ENCODE peak calls at places on chromosomes 4 and X, in eight cellular contexts. L is cardiac muscle cell; R is astrocyte; W is CD8-positive, alpha-beta memory T cell; N is neural progenitor cell; T is aorta; X is DND-41; O is body of pancreas. Y is an unnamed sample.
A peak's percentile ranks its signal among the peaks of the same experiment; 100 is the strongest.

GRCh38 chrX:20217279-20217678 is 49.4 kb downstream of the RPS6KA3 start:
- DNase-seq in O (no peak), N (no peak), L (no peak), R (peak; percentile 48), T (no peak), X (no peak), W (no peak), Y (no peak)

GRCh38 chr4:74426101-74426500 is 18.8 kb upstream of the AREG start:
- DNase-seq in N (no peak), T (no peak), L (no peak), W (no peak), X (no peak), O (no peak), R (no peak), Y (no peak)

GRCh38 chrX:133214316-133214715 is 3.8 kb downstream of the TFDP3 start:
- DNase-seq in L (no peak), O (no peak), R (no peak), X (no peak), W (no peak), T (no peak), N (no peak), Y (no peak)

GRCh38 chr4:78058591-78059523 is 1.7 kb downstream of the FRAS1 start:
- DNase-seq in O (peak; percentile 48), N (peak; percentile 91), L (peak; percentile 77), X (no peak), W (no peak), T (peak; percentile 79), R (peak; percentile 15), Y (peak; percentile 44)

GRCh38 chr4:112514079-112514448 is 1.9 kb downstream of the NEUROG2 start:
- DNase-seq in N (peak; percentile 66), O (no peak), L (no peak), R (no peak), W (no peak), X (no peak), T (no peak), Y (no peak)

GRCh38 chr4:113292371-113293042 is 243.1 kb downstream of the ANK2 start:
- DNase-seq in T (peak; percentile 77), L (peak; percentile 8), X (no peak), N (peak; percentile 92), O (no peak), W (no peak), R (peak; percentile 26), Y (no peak)

GRCh38 chrX:101291204-101291603 is at the start of gene TAF7L:
- DNase-seq in X (no peak), R (no peak), N (no peak), O (no peak), T (no peak), L (no peak), W (no peak), Y (no peak)

GRCh38 chr4:125266901-125267601 is 47.7 kb upstream of the FAT4 start:
- DNase-seq in W (no peak), R (peak; percentile 49), L (peak; percentile 11), N (no peak), O (no peak), X (no peak), T (no peak), Y (no peak)

GRCh38 chr4:122542411-122543236 is 78.2 kb downstream of the IL21 start:
- DNase-seq in L (no peak), R (peak; percentile 67), N (no peak), T (no peak), O (no peak), X (no peak), W (no peak), Y (no peak)

GRCh38 chrX:27057883-27058282 is 405.3 kb downstream of the PPP4R3C start:
- DNase-seq in W (no peak), L (no peak), R (no peak), O (no peak), T (no peak), N (no peak), X (no peak), Y (no peak)

GRCh38 chrX:115093206-115093605 is 75.8 kb upstream of the IL13RA2 start:
- DNase-seq in R (peak; percentile 4), W (no peak), T (no peak), N (no peak), L (no peak), O (no peak), X (no peak), Y (no peak)

GRCh38 chrX:118115948-118116307 is 682 bp downstream of the KLHL13 start:
- DNase-seq in L (no peak), O (no peak), R (no peak), T (no peak), N (peak; percentile 26), X (no peak), W (no peak), Y (no peak)

GRCh38 chr4:187436251-187436650 is 559.3 kb upstream of the ZFP42 start:
- DNase-seq in L (no peak), X (no peak), W (no peak), T (no peak), N (no peak), R (no peak), O (no peak), Y (no peak)

GRCh38 chr4:20299515-20299914 is 47.8 kb downstream of the SLIT2 start:
- DNase-seq in X (no peak), W (no peak), T (no peak), O (no peak), L (no peak), R (no peak), N (peak; percentile 50), Y (no peak)

GRCh38 chrX:3268804-3269203 is 77.6 kb downstream of the MXRA5 start:
- DNase-seq in R (peak; percentile 52), L (no peak), O (no peak), X (no peak), W (no peak), T (no peak), N (no peak), Y (no peak)

GRCh38 chr4:83679692-83680091 is 143.8 kb downstream of the GPAT3 start:
- DNase-seq in O (no peak), L (no peak), X (no peak), R (no peak), N (no peak), W (no peak), T (no peak), Y (no peak)

GRCh38 chr4:5036239-5036638 is 15.0 kb upstream of the STK32B start:
- DNase-seq in L (no peak), R (peak; percentile 70), W (no peak), N (no peak), O (no peak), X (no peak), T (no peak), Y (no peak)

GRCh38 chrX:134163836-134164235 is 73.1 kb upstream of the CCDC160 start:
- DNase-seq in W (no peak), N (no peak), X (no peak), R (no peak), O (no peak), T (no peak), L (no peak), Y (no peak)

GRCh38 chr4:65559270-65559669 is 111.0 kb downstream of the EPHA5 start:
- DNase-seq in W (no peak), N (no peak), L (no peak), R (no peak), X (no peak), O (no peak), T (no peak), Y (no peak)

GRCh38 chr4:27245216-27245615 is 384.6 kb downstream of the STIM2 start:
- DNase-seq in L (no peak), R (no peak), N (no peak), W (no peak), X (no peak), O (no peak), T (no peak), Y (no peak)

DNA sequence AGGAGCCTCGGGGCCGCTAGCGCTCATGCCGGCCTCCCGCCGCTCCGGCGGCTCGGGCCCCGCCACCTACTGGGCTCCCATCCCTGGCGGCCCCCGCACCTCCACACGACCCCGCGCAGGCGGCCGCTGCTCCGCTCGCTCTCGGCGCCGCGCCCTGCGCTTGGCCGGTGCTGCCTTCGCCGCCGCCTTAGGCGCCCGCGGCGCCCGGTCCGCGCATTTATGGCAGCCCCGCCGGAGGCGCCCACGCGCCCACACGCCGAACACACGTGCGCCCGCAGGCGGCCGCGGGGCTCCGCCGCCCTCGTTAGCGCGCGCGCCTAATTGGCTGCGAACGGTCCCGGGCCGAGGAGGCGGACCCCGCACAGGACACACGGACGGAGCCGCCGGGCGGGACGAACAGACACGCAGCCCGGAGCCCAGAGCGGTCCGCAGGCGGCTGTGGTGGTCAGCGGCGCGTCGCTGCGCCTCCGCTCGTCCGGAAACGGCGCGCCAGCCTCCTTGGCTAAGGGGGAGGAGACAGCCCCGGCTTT is at the start of gene NKX1-1:
- DNase-seq in N (peak; percentile 65), R (no peak), L (no peak), O (no peak), W (no peak), X (no peak), T (peak; percentile 56), Y (no peak)
- H3K4me1 ChIP-seq in N (no peaks in the 10 kb centered on the region), R (no peaks in the 10 kb centered on the region), L (no peaks in the 10 kb centered on the region), O (peaks cover 37% of the 10 kb centered on the region), W (no peaks in the 10 kb centered on the region), X (no peaks in the 10 kb centered on the region), T (no peaks in the 10 kb centered on the region), Y (no peaks in the 10 kb centered on the region)

GRCh38 chr4:100805547-100805946 is 287.7 kb upstream of the EMCN start:
- DNase-seq in X (no peak), W (no peak), O (no peak), L (no peak), T (no peak), N (no peak), R (no peak), Y (no peak)
- H3K4me3 ChIP-seq in X (no peak overlapping the region), W (no peak overlapping the region), O (no peak overlapping the region), L (no peak overlapping the region), T (no peak overlapping the region), N (no peak overlapping the region), R (no peak overlapping the region), Y (no peak overlapping the region)

DNA sequence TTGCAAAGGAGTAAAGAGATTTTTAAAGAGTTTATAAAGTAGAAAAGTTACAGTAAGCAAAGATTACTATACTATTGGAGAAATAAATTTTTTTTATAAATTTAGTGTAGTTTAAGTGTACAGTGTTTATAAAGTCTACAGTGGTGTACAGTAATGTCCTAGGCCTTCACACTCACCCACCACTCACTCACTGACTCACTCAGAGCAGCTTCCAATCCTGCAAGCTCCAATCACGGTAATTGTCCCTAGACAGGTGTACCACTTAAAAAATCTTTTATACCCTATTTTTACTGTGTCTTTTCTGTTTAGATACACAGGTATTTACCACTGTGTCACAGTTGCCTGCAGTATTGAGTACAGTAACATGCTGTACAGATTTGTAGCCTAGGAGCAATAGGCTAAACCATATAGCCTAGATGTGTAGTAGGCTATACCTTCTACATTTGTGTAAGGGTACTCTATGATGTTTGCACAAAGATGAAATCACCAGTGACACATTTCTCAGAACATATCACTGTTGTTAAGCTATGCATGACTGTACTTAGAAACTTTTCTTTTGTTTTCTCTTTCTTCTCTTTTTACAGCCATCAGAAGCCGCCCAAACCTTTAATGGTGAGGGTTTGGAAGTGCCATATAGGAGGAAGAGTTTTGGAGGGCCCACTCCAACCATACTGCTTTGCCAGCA is 11.8 kb upstream of the SH3RF1 start:
- DNase-seq in R (no peak), X (no peak), T (no peak), O (no peak), W (no peak), L (no peak), N (no peak), Y (no peak)
- H3K27ac ChIP-seq in R (peak overlapping the region; percentile 82), X (no peak overlapping the region), T (no peak overlapping the region), O (no peak overlapping the region), W (no peak overlapping the region), L (no peak overlapping the region), N (no peak overlapping the region), Y (no peak overlapping the region)

DNA sequence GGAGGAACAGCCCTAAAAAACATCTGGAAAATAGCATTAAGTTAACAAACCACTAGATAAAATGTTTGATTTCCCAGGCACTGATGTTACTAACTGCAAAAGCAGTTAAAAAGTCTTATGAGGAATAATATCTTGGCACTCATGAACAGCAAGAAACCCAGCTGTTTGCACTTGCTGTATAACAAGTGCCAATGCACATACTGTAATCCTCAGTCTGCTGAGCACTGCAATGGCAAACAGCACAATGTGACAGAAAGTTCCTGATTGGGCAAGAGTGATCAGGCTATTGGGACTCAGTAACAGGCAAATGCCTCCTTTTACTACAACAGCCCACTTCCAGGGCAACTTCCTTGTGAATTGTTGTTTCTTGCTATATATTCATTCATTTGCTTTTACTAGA is 20.8 kb upstream of the SEC24B start:
- DNase-seq in T (no peak), O (no peak), L (no peak), N (no peak), X (no peak), R (no peak), W (no peak), Y (no peak)
- H3K4me1 ChIP-seq in T (no peaks in the 10 kb centered on the region), O (peaks cover 4% of the 10 kb centered on the region), L (peaks cover 8% of the 10 kb centered on the region), N (no peaks in the 10 kb centered on the region), X (no peaks in the 10 kb centered on the region), R (peaks cover 5% of the 10 kb centered on the region), W (no peaks in the 10 kb centered on the region), Y (no peaks in the 10 kb centered on the region)

Y was measured in lung.